ENCODE peak calls at places on chromosomes 2 and 18, in four cellular contexts. G is right atrium auricular region; H is HCT116; T is CD8-positive, alpha-beta T cell. X is an unnamed sample.
A peak's percentile ranks its signal among the peaks of the same experiment; 100 is the strongest.

GRCh38 chr2:240213476-240214391 is 73.3 kb upstream of the OTOS start:
- DNase-seq in G (no peak), H (no peak), T (no peak), X (no peak)

GRCh38 chr2:32235315-32235714 is 29.4 kb downstream of the NLRC4 start:
- DNase-seq in G (no peak), H (no peak), T (no peak), X (no peak)

GRCh38 chr2:225131898-225132297 is 89.6 kb upstream of the DOCK10 start:
- DNase-seq in G (no peak), H (no peak), T (no peak), X (no peak)

GRCh38 chr2:19569300-19569791 is 210.9 kb upstream of the OSR1 start:
- DNase-seq in G (no peak), H (no peak), T (no peak), X (no peak)

GRCh38 chr18:2847341-2848144 is 737 bp downstream of the EMILIN2 start:
- DNase-seq in G (no peak), H (no peak), T (no peak), X (peak; percentile 73)

GRCh38 chr2:127083819-127084503 is 23.0 kb downstream of the BIN1 start:
- DNase-seq in G (peak; percentile 94), H (no peak), T (no peak), X (peak; percentile 90)

GRCh38 chr2:142165790-142166189 is 35.0 kb upstream of the LRP1B start:
- DNase-seq in G (no peak), H (peak; percentile 47), T (no peak), X (no peak)

GRCh38 chr2:147327636-147328035 is 517.2 kb upstream of the ACVR2A start:
- DNase-seq in G (no peak), H (no peak), T (no peak), X (no peak)

GRCh38 chr2:212193066-212193465 is 345.5 kb downstream of the ERBB4 start:
- DNase-seq in G (no peak), H (no peak), T (no peak), X (no peak)

GRCh38 chr2:230875347-230876315 is 10.9 kb downstream of the ITM2C start:
- DNase-seq in G (no peak), H (no peak), T (no peak), X (no peak)

GRCh38 chr2:2517399-2517798 is 186.3 kb upstream of the MYT1L start:
- DNase-seq in G (no peak), H (no peak), T (no peak), X (no peak)

GRCh38 chr2:118224144-118224887 is 136.0 kb downstream of the INSIG2 start:
- DNase-seq in G (no peak), H (no peak), T (no peak), X (no peak)

GRCh38 chr2:217291259-217291658 is 431.4 kb upstream of the TNP1 start:
- DNase-seq in G (no peak), H (no peak), T (no peak), X (no peak)

GRCh38 chr2:233210843-233211600 is 40.5 kb upstream of the ATG16L1 start:
- DNase-seq in G (peak; percentile 65), H (peak; percentile 62), T (no peak), X (peak; percentile 77)

GRCh38 chr18:49021433-49022129 is 70.8 kb upstream of the SMAD7 start:
- DNase-seq in G (peak; percentile 62), H (peak; percentile 83), T (no peak), X (no peak)

GRCh38 chr2:151334082-151334815 is 23.1 kb upstream of the TNFAIP6 start:
- DNase-seq in G (no peak), H (no peak), T (no peak), X (no peak)

GRCh38 chr2:168976034-168976654 is 55.0 kb downstream of the ABCB11 start:
- DNase-seq in G (no peak), H (no peak), T (no peak), X (no peak)

GRCh38 chr2:217124050-217124449 is 264.2 kb upstream of the TNP1 start:
- DNase-seq in G (no peak), H (no peak), T (no peak), X (no peak)

GRCh38 chr2:65481961-65482360 is 49.6 kb upstream of the SPRED2 start:
- DNase-seq in G (no peak), H (no peak), T (no peak), X (no peak)

GRCh38 chr2:147588191-147588590 is 256.6 kb upstream of the ACVR2A start:
- DNase-seq in G (no peak), H (no peak), T (no peak), X (no peak)

GRCh38 chr2:38146917-38147307 is 71.0 kb upstream of the CYP1B1 start:
- DNase-seq in G (no peak), H (peak; percentile 79), T (no peak), X (peak; percentile 14)

GRCh38 chr2:141438536-141438935 is 692.3 kb downstream of the LRP1B start:
- DNase-seq in G (no peak), H (no peak), T (no peak), X (no peak)

DNA sequence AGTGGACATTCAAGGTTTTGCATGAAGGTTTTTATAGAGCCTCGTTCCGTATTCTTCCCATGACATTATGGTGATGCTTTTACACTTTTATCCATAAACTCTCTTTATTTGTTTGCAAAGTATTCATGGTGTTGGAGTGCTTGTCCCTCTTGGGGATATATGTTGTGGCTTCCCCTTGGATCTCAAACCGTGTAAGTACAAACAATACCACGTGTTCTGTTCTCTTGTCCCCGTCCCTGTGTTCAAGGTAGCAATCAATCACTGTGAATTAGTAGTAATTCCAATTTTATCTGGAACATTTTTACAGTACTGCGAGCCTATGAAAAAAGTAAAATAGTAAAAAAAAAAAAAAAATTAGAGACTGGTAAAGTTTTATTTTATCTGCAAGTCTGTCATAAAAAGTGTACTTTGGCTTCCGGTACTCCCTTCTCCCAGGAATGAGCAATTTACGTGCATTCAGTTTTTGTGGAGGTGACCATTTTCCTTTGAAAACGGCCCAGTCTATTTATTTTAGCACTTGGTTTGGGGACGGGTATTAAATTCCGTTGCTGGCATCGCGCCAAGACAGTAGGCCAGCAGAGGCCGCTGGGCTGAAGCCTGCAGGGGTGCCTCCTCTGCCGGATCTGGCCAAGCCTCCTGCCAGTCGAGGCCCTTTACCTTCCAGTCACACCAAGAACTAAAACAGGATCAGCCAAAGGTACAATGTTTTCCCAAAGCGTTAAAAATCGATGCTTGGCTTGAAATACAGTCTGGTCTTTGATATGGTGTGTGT is 175.7 kb downstream of the SOCS6 start:
- DNase-seq in G (peak; percentile 81), H (peak; percentile 56), T (peak; percentile 7), X (peak; percentile 79)
- TF ChIP-seq CTCF in G (no peak), H (peak; percentile 11), T (no peak), X (peak; percentile 26)

GRCh38 chr2:3534251-3534814 is 15.0 kb upstream of the ADI1 start:
- DNase-seq in G (no peak), H (no peak), T (no peak), X (no peak)

GRCh38 chr2:3536682-3537632 is 17.6 kb upstream of the ADI1 start:
- DNase-seq in G (peak; percentile 72), H (peak; percentile 26), T (no peak), X (no peak)

GRCh38 chr2:3533836-3534235 is 14.5 kb upstream of the ADI1 start:
- DNase-seq in G (no peak), H (no peak), T (no peak), X (no peak)

GRCh38 chr2:3535794-3536681 is 16.7 kb upstream of the ADI1 start:
- DNase-seq in G (peak; percentile 86), H (peak; percentile 26), T (no peak), X (peak; percentile 88)

GRCh38 chr2:3535467-3535793 is 16.1 kb upstream of the ADI1 start:
- DNase-seq in G (no peak), H (no peak), T (no peak), X (no peak)
- H3K27ac ChIP-seq in G (peak overlapping the region; percentile 89), H (peak overlapping the region; percentile 75), T (no peak overlapping the region), X (peak overlapping the region; percentile 95)

GRCh38 chr2:22167256-22167655 is 1043.5 kb downstream of the TDRD15 start:
- DNase-seq in G (no peak), H (no peak), T (no peak), X (no peak)
- TF ChIP-seq CTCF in G (no peak), H (no peak), T (no peak), X (no peak)

DNA sequence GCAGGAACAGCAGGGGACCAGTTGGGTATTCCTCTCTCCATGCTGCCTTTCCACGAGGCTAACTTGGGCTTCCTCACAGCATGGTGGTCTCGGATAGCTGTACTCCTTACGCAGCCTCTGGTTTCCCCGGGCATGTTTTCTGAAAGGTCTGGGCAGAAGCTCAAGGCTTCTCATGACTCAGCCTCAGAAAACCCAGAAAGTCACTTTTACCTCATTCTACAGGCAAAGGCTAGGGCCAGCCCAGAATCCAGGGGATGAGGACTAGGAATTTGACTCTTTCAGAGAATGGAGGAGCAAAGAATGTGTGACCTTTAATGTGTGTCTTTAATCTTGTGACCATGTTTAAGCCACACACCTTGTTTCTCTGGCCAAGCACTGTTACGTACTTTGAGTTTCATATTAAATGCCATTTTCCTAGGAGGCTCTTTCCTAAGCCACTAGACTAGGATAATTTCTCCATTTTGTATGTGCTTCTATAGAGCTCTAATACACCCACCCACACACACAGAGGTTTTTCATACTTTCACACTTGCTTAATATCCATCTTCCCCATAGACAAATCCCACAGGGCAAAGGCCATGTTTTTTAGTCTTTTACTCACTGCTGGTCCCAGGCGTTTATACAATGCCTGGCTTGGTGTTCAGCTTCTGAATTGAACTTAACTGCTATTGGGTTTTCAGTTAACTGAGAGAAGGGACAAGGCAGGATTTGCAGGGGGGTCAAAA is 77.3 kb downstream of the LONRF2 start:
- DNase-seq in G (no peak), H (no peak), T (no peak), X (no peak)
- H3K27ac ChIP-seq in G (no peak overlapping the region), H (no peak overlapping the region), T (no peak overlapping the region), X (no peak overlapping the region)

GRCh38 chr2:160043265-160043664 is 19.1 kb downstream of the PLA2R1 start:
- DNase-seq in G (no peak), H (no peak), T (no peak), X (no peak)

GRCh38 chr2:160045703-160046210 is 16.7 kb downstream of the PLA2R1 start:
- DNase-seq in G (no peak), H (no peak), T (no peak), X (no peak)

GRCh38 chr2:160042054-160042453 is 20.4 kb downstream of the PLA2R1 start:
- DNase-seq in G (no peak), H (no peak), T (no peak), X (no peak)

GRCh38 chr2:160041091-160041490 is 21.3 kb downstream of the PLA2R1 start:
- DNase-seq in G (no peak), H (no peak), T (no peak), X (no peak)

GRCh38 chr2:160044728-160045127 is 17.7 kb downstream of the PLA2R1 start:
- DNase-seq in G (no peak), H (no peak), T (no peak), X (no peak)
- TF ChIP-seq CTCF in G (no peak), H (no peak), T (no peak), X (no peak)

DNA sequence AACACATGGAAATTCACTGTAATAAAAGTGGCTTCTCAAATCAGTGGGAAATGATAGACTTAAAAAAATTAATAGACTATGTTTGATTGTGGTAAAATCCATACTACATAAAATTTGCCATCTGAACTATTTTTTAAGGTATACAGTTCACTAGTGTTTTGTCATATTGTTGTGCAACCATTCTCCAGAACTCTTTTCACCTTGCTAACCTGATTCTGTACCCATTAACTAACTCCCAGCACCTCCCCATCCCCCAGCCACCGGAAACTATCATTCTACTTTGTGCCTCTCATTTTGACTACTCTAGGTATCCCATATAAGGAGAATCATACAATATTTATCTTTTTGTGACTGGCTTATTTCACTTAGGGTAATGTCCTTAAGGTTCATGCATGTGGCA is 153.3 kb downstream of the PTPRM start:
- DNase-seq in G (no peak), H (no peak), T (no peak), X (no peak)
- H3K27ac ChIP-seq in G (no peak overlapping the region), H (no peak overlapping the region), T (no peak overlapping the region), X (no peak overlapping the region)

GRCh38 chr2:219057709-219058540 is 2.8 kb downstream of the IHH start:
- DNase-seq in G (peak; percentile 68), H (peak; percentile 26), T (peak; percentile 63), X (peak; percentile 74)
- TF ChIP-seq CTCF in G (peak; percentile 94), H (peak; percentile 92), T (peak; percentile 92), X (peak; percentile 92)